ENCODE peak calls at places on chromosomes 13 and 19, in seven cellular contexts. G, I, K, L, U, F and M are unnamed samples.

GRCh38 chr19:13804830-13805683 is 9.8 kb downstream of the ZSWIM4 start:
- DNase-seq in K (no peak), F (no peak), I (peak), U (no peak), G (no peak), L (no peak), M (no peak)

GRCh38 chr13:73578251-73578875 is 519.6 kb downstream of the KLF5 start:
- DNase-seq in I (no peak), F (peak), K (peak), L (no peak), G (no peak), U (no peak), M (no peak)

GRCh38 chr19:6425732-6426686 is 1.4 kb upstream of the KHSRP start:
- DNase-seq in G (no peak), F (no peak), U (no peak), K (no peak), I (no peak), L (no peak), M (no peak)

GRCh38 chr13:40228486-40228885 is 438.0 kb downstream of the FOXO1 start:
- DNase-seq in U (no peak), I (no peak), L (no peak), K (no peak), G (no peak), F (no peak), M (no peak)

GRCh38 chr19:55178781-55179569 is 1.1 kb downstream of the SYT5 start:
- DNase-seq in U (peak), L (no peak), I (peak), G (peak), K (peak), F (peak), M (peak)

GRCh38 chr13:30355839-30356238 is 48.5 kb upstream of the KATNAL1 start:
- DNase-seq in G (no peak), L (no peak), I (no peak), F (no peak), K (no peak), U (no peak), M (no peak)

GRCh38 chr19:53906211-53907192 is 2.6 kb upstream of the CACNG7 start:
- DNase-seq in F (no peak), U (peak), K (peak), G (peak), I (peak), L (no peak), M (peak)

GRCh38 chr13:31011193-31011860 is 78.9 kb downstream of the TEX26 start:
- DNase-seq in K (no peak), I (no peak), L (no peak), G (no peak), U (no peak), F (no peak), M (no peak)

GRCh38 chr13:43072394-43072793 is 49.0 kb downstream of the DNAJC15 start:
- DNase-seq in I (no peak), G (no peak), U (no peak), L (no peak), F (no peak), K (no peak), M (no peak)

GRCh38 chr13:113584870-113585671 is 518 bp downstream of the TFDP1 start:
- DNase-seq in F (no peak), K (no peak), L (no peak), G (no peak), U (peak), I (peak), M (peak)

GRCh38 chr13:32175943-32176342 is 139.2 kb downstream of the ZAR1L start:
- DNase-seq in L (no peak), F (no peak), K (no peak), G (no peak), I (no peak), U (no peak), M (no peak)

GRCh38 chr13:37918116-37919100 is 48.8 kb upstream of the TRPC4 start:
- DNase-seq in F (no peak), K (peak), G (no peak), L (no peak), U (no peak), I (no peak), M (peak)

GRCh38 chr13:80379245-80379644 is 38.3 kb upstream of the SPRY2 start:
- DNase-seq in K (peak), I (no peak), U (no peak), F (peak), G (no peak), L (peak), M (no peak)

GRCh38 chr13:52850396-52851152 is 2.1 kb upstream of the PCDH8 start:
- DNase-seq in I (peak), K (peak), L (no peak), U (peak), G (no peak), F (peak), M (peak)

GRCh38 chr13:35722438-35723060 is 246.1 kb upstream of the MAB21L1 start:
- DNase-seq in U (no peak), I (no peak), G (no peak), L (no peak), K (no peak), F (no peak), M (no peak)

GRCh38 chr13:42066542-42066941 is 18.1 kb downstream of the DGKH start:
- DNase-seq in K (peak), U (no peak), G (no peak), I (no peak), F (peak), L (no peak), M (no peak)

GRCh38 chr13:91724591-91724990 is 326.2 kb downstream of the GPC5 start:
- DNase-seq in I (no peak), K (no peak), L (no peak), F (no peak), U (no peak), G (no peak), M (no peak)

GRCh38 chr19:6048808-6049405 is 61.4 kb downstream of the RFX2 start:
- DNase-seq in I (peak), G (peak), F (peak), U (peak), K (peak), L (no peak), M (peak)

GRCh38 chr19:39917561-39918182 is 16.8 kb downstream of the FCGBP start:
- DNase-seq in G (no peak), U (no peak), I (no peak), K (no peak), F (no peak), L (no peak), M (no peak)

GRCh38 chr19:2461751-2462634 is 5.2 kb upstream of the LMNB2 start:
- DNase-seq in L (no peak), K (peak), G (peak), I (peak), F (peak), U (no peak), M (peak)

GRCh38 chr13:113027095-113027494 is 58.1 kb downstream of the MCF2L start:
- DNase-seq in I (no peak), G (no peak), K (no peak), U (no peak), F (no peak), L (no peak), M (no peak)

GRCh38 chr19:38304866-38305429 is 897 bp downstream of the C19orf33 start:
- DNase-seq in L (peak), I (peak), U (peak), G (no peak), F (peak), K (no peak), M (peak)

GRCh38 chr19:24040621-24041020 is 46.4 kb upstream of the ZNF254 start:
- DNase-seq in F (no peak), K (no peak), U (no peak), G (no peak), L (no peak), I (no peak), M (no peak)

GRCh38 chr19:30567535-30568232 is 195.5 kb downstream of the ZNF536 start:
- DNase-seq in I (no peak), U (no peak), K (no peak), G (no peak), F (no peak), L (no peak), M (no peak)

GRCh38 chr19:4807188-4807587 is 15.7 kb downstream of the FEM1A start:
- DNase-seq in L (no peak), K (no peak), F (no peak), G (no peak), U (no peak), I (no peak), M (no peak)

GRCh38 chr13:61406275-61406674 is 9.4 kb downstream of the PCDH20 start:
- DNase-seq in I (no peak), F (no peak), L (no peak), G (no peak), K (no peak), U (no peak), M (no peak)

GRCh38 chr13:53123536-53123935 is 94.9 kb downstream of the OLFM4 start:
- DNase-seq in L (no peak), I (no peak), U (no peak), K (no peak), F (no peak), G (no peak), M (no peak)

GRCh38 chr13:110377178-110378175 is 70.4 kb downstream of the COL4A2 start:
- DNase-seq in U (no peak), G (no peak), L (no peak), F (no peak), I (no peak), K (peak), M (no peak)

GRCh38 chr13:108428691-108429090 is 159.2 kb downstream of the TNFSF13B start:
- DNase-seq in K (no peak), G (no peak), F (no peak), U (no peak), I (no peak), L (no peak), M (no peak)

GRCh38 chr13:102868366-102868936 is 22.6 kb downstream of the ERCC5 start:
- DNase-seq in K (no peak), I (no peak), G (no peak), U (no peak), F (peak), L (no peak), M (no peak)

GRCh38 chr19:50981587-50982146 is 2.0 kb downstream of the KLK7 start:
- DNase-seq in L (no peak), F (no peak), I (no peak), U (no peak), K (no peak), G (no peak), M (no peak)

GRCh38 chr13:80389073-80390038 is 48.4 kb upstream of the SPRY2 start:
- DNase-seq in L (no peak), U (no peak), K (peak), F (no peak), G (no peak), I (no peak), M (no peak)

GRCh38 chr13:79481685-79482052 is 714 bp downstream of the NDFIP2 start:
- DNase-seq in F (peak), G (peak), K (no peak), L (no peak), I (no peak), U (peak), M (peak)

GRCh38 chr13:93614776-93615175 is 388.2 kb downstream of the GPC6 start:
- DNase-seq in F (peak), L (no peak), I (no peak), K (no peak), G (no peak), U (no peak), M (no peak)

GRCh38 chr19:57068921-57069697 is 50.7 kb upstream of the USP29 start:
- DNase-seq in K (no peak), L (no peak), I (no peak), F (no peak), G (no peak), U (no peak), M (no peak)

GRCh38 chr19:8412783-8413592 is at the start of gene MARCHF2:
- DNase-seq in G (peak), K (peak), F (peak), U (peak), L (peak), I (peak), M (peak)
- TF ChIP-seq CTCF in G (peak), K (peak), F (peak), U (peak), L (peak), I (peak), M (peak)

GRCh38 chr19:10004617-10005016 is 5.7 kb downstream of the COL5A3 start:
- DNase-seq in L (no peak), K (no peak), U (no peak), G (no peak), I (no peak), F (no peak), M (no peak)

GRCh38 chr19:10000171-10000826 is 10.0 kb downstream of the COL5A3 start:
- DNase-seq in L (no peak), I (peak), U (peak), F (peak), K (peak), G (peak), M (peak)

GRCh38 chr19:10003271-10003670 is 7.0 kb downstream of the COL5A3 start:
- DNase-seq in I (no peak), L (no peak), G (no peak), U (no peak), K (no peak), F (no peak), M (no peak)

GRCh38 chr19:10005632-10006334 is 4.5 kb downstream of the COL5A3 start:
- DNase-seq in K (no peak), I (no peak), F (no peak), G (no peak), L (no peak), U (no peak), M (no peak)

GRCh38 chr19:10001899-10002298 is 8.4 kb downstream of the COL5A3 start:
- DNase-seq in L (no peak), K (no peak), G (no peak), U (peak), F (no peak), I (peak), M (peak)
- TF ChIP-seq CTCF in L (peak), K (peak), G (no peak), U (no peak), F (peak), I (peak), M (peak)

GRCh38 chr19:19296953-19297689 is 23.2 kb downstream of the SUGP1 start:
- DNase-seq in I (no peak), F (no peak), K (no peak), G (no peak), U (no peak), L (no peak), M (no peak)
- TF ChIP-seq CTCF in I (no peak), F (no peak), K (no peak), G (no peak), U (no peak), L (no peak), M (no peak)

GRCh38 chr19:15260939-15261338 is 28.7 kb upstream of the EPHX3 start:
- DNase-seq in I (no peak), F (no peak), G (no peak), L (no peak), U (no peak), K (no peak), M (no peak)
- TF ChIP-seq CTCF in I (peak), F (peak), G (no peak), L (peak), U (no peak), K (peak), M (peak)

GRCh38 chr19:1247747-1248453 is 483 bp upstream of the MIDN start:
- DNase-seq in U (peak), G (peak), K (peak), I (peak), F (peak), L (no peak), M (peak)
- TF ChIP-seq CTCF in U (no peak), G (no peak), K (peak), I (peak), F (peak), L (peak), M (no peak)

GRCh38 chr13:98112456-98112855 is 30.4 kb upstream of the FARP1 start:
- DNase-seq in G (no peak), K (no peak), L (no peak), F (no peak), I (no peak), U (no peak), M (no peak)

GRCh38 chr13:98109226-98109625 is 33.7 kb upstream of the FARP1 start:
- DNase-seq in I (no peak), U (no peak), G (no peak), F (no peak), L (no peak), K (no peak), M (no peak)

GRCh38 chr13:98110749-98111148 is 32.1 kb upstream of the FARP1 start:
- DNase-seq in G (no peak), L (no peak), I (no peak), K (no peak), F (no peak), U (no peak), M (no peak)

GRCh38 chr13:98108330-98108729 is 34.6 kb upstream of the FARP1 start:
- DNase-seq in G (no peak), L (no peak), I (no peak), F (peak), K (peak), U (no peak), M (no peak)

DNA sequence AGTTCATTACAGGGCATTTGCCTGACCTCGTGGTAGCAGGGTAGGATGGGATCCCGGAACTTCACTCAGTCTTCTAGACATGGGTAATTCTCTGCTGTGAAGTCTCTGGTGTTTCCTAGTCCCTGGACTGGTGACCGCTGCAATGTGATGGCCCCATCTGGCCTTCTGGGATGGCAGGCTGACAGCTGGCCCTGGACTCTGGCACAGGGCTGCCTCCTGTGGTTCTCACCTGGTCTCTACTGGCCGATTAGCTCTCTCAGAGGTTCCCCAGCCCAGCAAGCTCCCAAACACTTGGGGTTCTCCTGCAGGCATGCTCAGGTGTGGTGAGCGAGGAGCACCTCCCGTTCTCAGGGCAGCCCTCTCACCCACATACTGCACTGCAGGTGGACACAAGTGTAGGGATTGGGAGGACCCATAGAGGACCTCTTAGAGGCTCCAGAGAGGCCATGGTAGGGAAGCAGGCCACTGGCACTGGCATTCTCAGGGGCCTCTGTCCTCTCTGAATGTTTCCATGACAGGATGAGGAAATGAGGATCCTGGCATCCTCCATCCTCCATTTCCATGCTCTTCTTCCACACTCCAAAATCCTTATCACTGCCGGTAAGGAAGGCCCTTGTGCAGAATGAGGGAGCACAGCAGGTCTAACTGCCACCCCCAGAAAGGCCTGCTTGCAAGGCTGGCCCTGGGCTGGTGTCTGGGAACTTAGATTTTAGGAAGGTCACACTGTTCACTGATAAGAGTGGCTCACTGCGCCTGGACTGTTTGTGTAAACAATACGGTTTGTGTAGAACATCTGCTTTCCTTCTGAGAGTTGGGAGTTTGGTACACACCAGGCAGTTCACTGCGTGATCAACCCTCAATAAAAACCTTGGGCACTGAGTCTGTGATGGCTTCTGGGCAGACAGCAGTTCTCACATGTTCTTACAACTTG is 31.5 kb upstream of the FARP1 start:
- DNase-seq in G (no peak), F (no peak), K (no peak), L (no peak), U (peak), I (no peak), M (no peak)
- TF ChIP-seq CTCF in G (no peak), F (no peak), K (no peak), L (no peak), U (no peak), I (no peak), M (no peak)

GRCh38 chr13:101858869-101859268 is 406.4 kb downstream of the ITGBL1 start:
- DNase-seq in K (no peak), I (no peak), F (no peak), U (no peak), G (no peak), L (no peak), M (no peak)
- TF ChIP-seq CTCF in K (no peak), I (no peak), F (no peak), U (no peak), G (no peak), L (no peak), M (no peak)

GRCh38 chr13:51252954-51253531 is 30.8 kb downstream of the FAM124A start:
- DNase-seq in U (no peak), G (no peak), F (no peak), I (no peak), L (no peak), K (peak), M (no peak)

GRCh38 chr13:51251480-51251879 is 29.3 kb downstream of the FAM124A start:
- DNase-seq in U (no peak), G (no peak), L (no peak), F (no peak), I (no peak), K (no peak), M (no peak)

GRCh38 chr13:51249254-51249653 is 27.1 kb downstream of the FAM124A start:
- DNase-seq in U (no peak), G (no peak), I (no peak), L (no peak), F (peak), K (no peak), M (no peak)

GRCh38 chr13:51246411-51247298 is 24.5 kb downstream of the FAM124A start:
- DNase-seq in F (no peak), L (peak), G (no peak), K (no peak), U (no peak), I (no peak), M (no peak)

GRCh38 chr13:51249767-51250741 is 27.9 kb downstream of the FAM124A start:
- DNase-seq in L (no peak), U (peak), K (no peak), G (no peak), F (no peak), I (no peak), M (no peak)
- TF ChIP-seq CTCF in L (peak), U (peak), K (peak), G (no peak), F (peak), I (peak), M (no peak)

GRCh38 chr19:16386619-16387240 is 62.1 kb downstream of the KLF2 start:
- DNase-seq in K (peak), F (peak), L (peak), G (peak), I (peak), U (no peak), M (peak)
- TF ChIP-seq CTCF in K (peak), F (peak), L (peak), G (peak), I (peak), U (peak), M (peak)

GRCh38 chr13:48068036-48068435 is 26.9 kb downstream of the MED4 start:
- DNase-seq in U (no peak), G (no peak), L (no peak), K (no peak), I (no peak), F (no peak), M (no peak)
- TF ChIP-seq CTCF in U (no peak), G (no peak), L (no peak), K (no peak), I (peak), F (no peak), M (no peak)